ENCODE peak calls at places on chromosomes 16 and 17, in four cellular contexts. Q, D, Y and L are unnamed samples.

GRCh38 chr17:4229627-4230026 is 34.2 kb downstream of the ANKFY1 start:
- DNase-seq in Q (no peak), D (no peak), Y (peak), L (peak)

GRCh38 chr16:67563708-67564468 is 1.6 kb downstream of the CTCF start:
- DNase-seq in Q (peak), D (peak), Y (no peak), L (peak)

GRCh38 chr16:13122074-13122473 is 220.7 kb downstream of the SHISA9 start:
- DNase-seq in Q (no peak), D (no peak), Y (no peak), L (no peak)

GRCh38 chr17:48539177-48539576 is 5.7 kb downstream of the HOXB2 start:
- DNase-seq in Q (no peak), D (no peak), Y (peak), L (no peak)

GRCh38 chr17:9271989-9272388 is 250.7 kb downstream of the NTN1 start:
- DNase-seq in Q (no peak), D (no peak), Y (no peak), L (no peak)

GRCh38 chr17:15263206-15263579 is 1.9 kb downstream of the PMP22 start:
- DNase-seq in Q (peak), D (no peak), Y (peak), L (peak)

GRCh38 chr16:57799619-57800212 is 2.6 kb downstream of the KIFC3 start:
- DNase-seq in Q (no peak), D (no peak), Y (no peak), L (no peak)

GRCh38 chr17:60439501-60439900 is 17.2 kb downstream of the CHCT1 start:
- DNase-seq in Q (no peak), D (no peak), Y (no peak), L (peak)

GRCh38 chr17:48868916-48869500 is 23.6 kb upstream of the ATP5MC1 start:
- DNase-seq in Q (no peak), D (no peak), Y (no peak), L (no peak)

GRCh38 chr16:10731790-10732189 is 11.9 kb upstream of the NUBP1 start:
- DNase-seq in Q (no peak), D (no peak), Y (no peak), L (no peak)

GRCh38 chr17:37792787-37793186 is 47.9 kb upstream of the HNF1B start:
- DNase-seq in Q (no peak), D (no peak), Y (peak), L (no peak)

GRCh38 chr16:1218061-1218929 is 6.8 kb downstream of the TPSG1 start:
- DNase-seq in Q (no peak), D (no peak), Y (no peak), L (no peak)

GRCh38 chr16:2686912-2687507 is 4.7 kb downstream of the KCTD5 start:
- DNase-seq in Q (no peak), D (no peak), Y (no peak), L (no peak)

GRCh38 chr16:70529051-70529777 is 5.6 kb downstream of the SF3B3 start:
- DNase-seq in Q (no peak), D (no peak), Y (peak), L (peak)

GRCh38 chr17:37220609-37220953 is 155.2 kb upstream of the C17orf78 start:
- DNase-seq in Q (peak), D (no peak), Y (no peak), L (peak)

DNA sequence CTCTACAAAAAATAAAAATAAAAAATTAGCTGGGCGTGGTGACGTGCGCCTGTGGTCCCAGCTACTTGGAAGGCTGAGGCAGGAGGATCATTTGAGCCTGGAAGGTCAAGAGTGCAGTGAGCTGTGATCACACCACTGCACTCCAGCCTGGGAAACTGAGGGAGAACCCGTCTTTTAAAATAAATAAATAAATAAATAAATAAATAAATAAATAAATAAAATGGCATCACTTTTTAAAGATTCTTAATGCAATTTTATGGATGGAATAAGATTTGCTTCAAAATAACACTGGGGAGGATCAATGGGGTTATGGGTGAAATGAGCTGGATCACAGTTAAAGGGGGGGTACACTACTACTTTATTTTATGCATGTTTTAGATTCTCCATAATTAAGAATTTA is 14.9 kb downstream of the GDE1 start:
- DNase-seq in Q (no peak), D (no peak), Y (no peak), L (no peak)
- TF ChIP-seq CTCF in Q (no peak), D (no peak), Y (no peak), L (no peak)

DNA sequence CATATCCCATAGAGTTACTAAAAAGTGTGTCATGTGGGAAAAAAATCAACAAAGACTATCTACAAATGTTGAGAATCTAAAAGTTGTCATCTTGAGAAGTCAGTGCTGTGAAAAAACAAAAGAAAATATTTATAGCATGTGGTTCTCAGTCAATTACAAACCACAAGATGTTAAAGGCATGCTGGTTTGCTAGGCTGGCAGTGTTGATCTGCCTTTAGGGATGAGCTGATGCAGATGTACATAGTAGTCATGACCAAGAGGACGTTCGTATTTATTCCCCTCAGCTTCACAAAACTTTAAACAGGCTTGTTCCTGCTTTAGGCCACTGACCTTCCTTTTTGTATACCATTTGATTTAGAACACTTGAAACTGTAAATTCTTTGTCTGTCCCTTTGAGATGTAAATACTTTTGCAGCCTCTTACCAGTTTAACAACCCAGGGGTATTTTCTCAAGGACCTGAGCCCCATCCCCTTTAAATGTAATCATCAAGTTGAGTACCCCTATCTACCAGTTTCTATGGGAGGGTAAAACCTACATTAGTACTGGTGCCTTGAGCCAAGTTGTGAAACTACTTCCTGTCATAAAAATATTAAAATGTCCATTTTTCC is 446.6 kb downstream of the KCNJ18 start:
- DNase-seq in Q (no peak), D (no peak), Y (no peak), L (no peak)
- TF ChIP-seq CTCF in Q (no peak), D (no peak), Y (no peak), L (no peak)

DNA sequence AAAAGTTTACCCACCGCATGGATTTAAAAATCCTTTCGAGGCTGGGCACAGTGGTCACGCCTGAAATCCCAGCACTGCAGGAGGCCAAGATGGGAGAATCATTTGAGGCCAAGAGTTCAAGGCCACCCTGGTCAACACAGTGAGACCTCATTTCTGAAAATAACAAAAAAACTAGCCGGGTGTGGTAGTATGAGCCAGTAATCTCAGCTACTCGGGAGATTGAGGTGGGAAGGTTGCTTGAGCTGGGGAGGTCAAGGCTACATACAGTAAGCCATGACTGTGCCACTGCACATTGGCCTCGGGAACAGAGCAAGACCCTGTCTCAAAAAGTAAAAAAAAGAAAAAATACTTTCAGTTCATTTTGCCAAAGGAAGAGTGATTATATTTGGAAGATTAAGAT is 12.7 kb downstream of the GNA13 start:
- DNase-seq in Q (no peak), D (no peak), Y (no peak), L (no peak)
- TF ChIP-seq CTCF in Q (no peak), D (no peak), Y (no peak), L (no peak)

GRCh38 chr16:29842732-29843346 is 20.2 kb downstream of the CDIPT start:
- DNase-seq in Q (no peak), D (no peak), Y (no peak), L (no peak)
- TF ChIP-seq CTCF in Q (peak), D (no peak), Y (no peak), L (no peak)

GRCh38 chr17:77281024-77281903 is 140.5 kb downstream of the SEC14L1 start:
- DNase-seq in Q (no peak), D (peak), Y (no peak), L (peak)
- TF ChIP-seq CTCF in Q (no peak), D (no peak), Y (no peak), L (peak)

GRCh38 chr17:40062347-40063033 is at the start of gene THRA:
- DNase-seq in Q (no peak), D (peak), Y (no peak), L (peak)
- TF ChIP-seq CTCF in Q (peak), D (peak), Y (no peak), L (peak)